ENCODE peak calls at places on chromosomes 2 and 18, in four cellular contexts. M is A549, Q is K562, G is NB4. H is an unnamed sample.

GRCh38 chr18:69853061-69853460 is 94.6 kb downstream of the CD226 start:
- DNase-seq in M (no peak), Q (no peak), G (no peak), H (no peak)

GRCh38 chr18:55236150-55236931 is 277.1 kb upstream of the CCDC68 start:
- DNase-seq in M (no peak), Q (no peak), G (peak), H (no peak)

GRCh38 chr2:8754056-8754790 is 72.4 kb downstream of the ID2 start:
- DNase-seq in M (no peak), Q (no peak), G (no peak), H (no peak)

GRCh38 chr2:38074775-38075435 is 1.0 kb downstream of the CYP1B1 start:
- DNase-seq in M (no peak), Q (no peak), G (peak), H (no peak)

GRCh38 chr2:163541920-163542319 is 193.9 kb downstream of the FIGN start:
- DNase-seq in M (no peak), Q (no peak), G (no peak), H (no peak)

GRCh38 chr2:5474716-5475115 is 217.5 kb upstream of the SOX11 start:
- DNase-seq in M (no peak), Q (no peak), G (no peak), H (no peak)

GRCh38 chr2:55923091-55923977 is at the start of gene EFEMP1:
- DNase-seq in M (peak), Q (no peak), G (no peak), H (no peak)

GRCh38 chr2:229300814-229301213 is 29.7 kb upstream of the PID1 start:
- DNase-seq in M (no peak), Q (no peak), G (no peak), H (no peak)

GRCh38 chr2:231720971-231721640 is 12.8 kb downstream of the PTMA start:
- DNase-seq in M (no peak), Q (no peak), G (peak), H (no peak)

GRCh38 chr2:141728886-141729285 is 401.9 kb downstream of the LRP1B start:
- DNase-seq in M (no peak), Q (no peak), G (no peak), H (no peak)

GRCh38 chr2:141027221-141027620 is 1103.6 kb downstream of the LRP1B start:
- DNase-seq in M (no peak), Q (no peak), G (no peak), H (no peak)

GRCh38 chr2:160909781-160910242 is 250.4 kb upstream of the TANK start:
- DNase-seq in M (no peak), Q (no peak), G (no peak), H (no peak)

GRCh38 chr2:221791840-221792239 is 219.7 kb upstream of the EPHA4 start:
- DNase-seq in M (no peak), Q (no peak), G (no peak), H (no peak)

GRCh38 chr2:223601932-223602676 is at the start of gene SCG2:
- DNase-seq in M (peak), Q (peak), G (peak), H (peak)

GRCh38 chr2:178829299-178829698 is 22.1 kb upstream of the TTN start:
- DNase-seq in M (no peak), Q (no peak), G (no peak), H (no peak)

GRCh38 chr2:149536649-149537048 is 50.9 kb downstream of the MMADHC start:
- DNase-seq in M (no peak), Q (no peak), G (no peak), H (no peak)

GRCh38 chr2:200305797-200306718 is at the start of gene SPATS2L:
- DNase-seq in M (peak), Q (peak), G (peak), H (peak)

GRCh38 chr2:205474746-205475145 is 207.6 kb upstream of the NRP2 start:
- DNase-seq in M (no peak), Q (no peak), G (no peak), H (no peak)

GRCh38 chr2:201546576-201546975 is 95.0 kb downstream of the STRADB start:
- DNase-seq in M (no peak), Q (no peak), G (peak), H (no peak)

GRCh38 chr18:32056613-32057358 is 34.9 kb upstream of the RNF138 start:
- DNase-seq in M (no peak), Q (no peak), G (no peak), H (no peak)

GRCh38 chr2:56337342-56337741 is 153.6 kb downstream of the CCDC85A start:
- DNase-seq in M (no peak), Q (no peak), G (no peak), H (no peak)

GRCh38 chr2:24993797-24994196 is 22.0 kb upstream of the DNAJC27 start:
- DNase-seq in M (no peak), Q (no peak), G (no peak), H (no peak)

DNA sequence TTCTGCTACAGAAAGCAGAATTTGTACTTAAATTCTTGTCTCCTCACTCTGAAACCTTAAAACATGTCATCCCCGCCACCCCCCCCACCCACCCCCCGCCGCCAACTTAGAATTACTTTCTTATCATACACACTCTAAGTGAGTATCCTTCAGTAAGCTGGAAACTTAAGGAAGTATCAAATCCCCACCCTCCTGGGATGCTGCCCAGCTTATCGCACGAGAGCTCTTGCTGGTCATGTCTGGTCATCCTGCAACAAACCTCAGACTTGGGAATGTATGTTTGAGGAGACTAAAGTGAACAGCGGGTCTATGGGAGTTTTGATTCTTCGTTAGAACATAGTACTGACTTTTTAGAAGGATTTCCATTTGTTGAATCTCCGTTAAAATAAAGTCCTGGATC is 203.3 kb downstream of the PTGR3 start:
- DNase-seq in M (no peak), Q (no peak), G (no peak), H (no peak)
- TF ChIP-seq MYC in M (no peak), Q (no peak), G (no peak), H (no peak)

GRCh38 chr2:122077114-122077513 is 321.7 kb downstream of the TSN start:
- DNase-seq in M (no peak), Q (no peak), G (no peak), H (no peak)

GRCh38 chr2:122077771-122078170 is 322.3 kb downstream of the TSN start:
- DNase-seq in M (no peak), Q (no peak), G (no peak), H (no peak)

GRCh38 chr2:122081743-122082142 is 326.3 kb downstream of the TSN start:
- DNase-seq in M (no peak), Q (no peak), G (no peak), H (no peak)

GRCh38 chr2:122079844-122080243 is 324.4 kb downstream of the TSN start:
- DNase-seq in M (no peak), Q (no peak), G (no peak), H (no peak)

GRCh38 chr2:122078451-122078850 is 323.0 kb downstream of the TSN start:
- DNase-seq in M (no peak), Q (no peak), G (no peak), H (no peak)
- TF ChIP-seq MYC in M (no peak), Q (no peak), G (no peak), H (no peak)

GRCh38 chr2:20476950-20477349 is 30.1 kb downstream of the RHOB start:
- DNase-seq in M (no peak), Q (no peak), G (no peak), H (no peak)

GRCh38 chr2:20476481-20476880 is 29.6 kb downstream of the RHOB start:
- DNase-seq in M (no peak), Q (no peak), G (no peak), H (no peak)

GRCh38 chr2:20474757-20475566 is 28.1 kb downstream of the RHOB start:
- DNase-seq in M (no peak), Q (no peak), G (no peak), H (peak)

GRCh38 chr2:20473128-20473527 is 26.3 kb downstream of the RHOB start:
- DNase-seq in M (no peak), Q (no peak), G (no peak), H (no peak)

DNA sequence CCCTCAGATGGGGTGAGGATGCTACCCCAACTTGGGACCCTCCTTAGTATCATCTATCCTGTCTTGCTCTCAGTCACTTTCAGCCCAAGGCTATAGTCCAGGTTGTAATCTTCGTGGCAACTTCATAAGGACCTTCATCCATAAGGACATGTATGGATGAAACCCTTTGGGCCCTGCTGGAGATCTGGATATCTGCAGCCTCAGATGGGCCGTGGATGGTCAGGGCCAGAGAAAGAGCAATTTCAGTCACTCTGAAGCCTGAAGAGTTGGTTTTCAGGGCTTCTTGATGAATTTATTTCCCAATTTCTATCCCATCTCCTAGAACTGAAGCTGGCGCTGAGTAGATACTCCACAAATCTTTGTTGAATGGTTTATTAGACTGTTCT is 28.7 kb downstream of the RHOB start:
- DNase-seq in M (no peak), Q (no peak), G (no peak), H (no peak)
- TF ChIP-seq MYC in M (no peak), Q (no peak), G (no peak), H (no peak)

GRCh38 chr18:56748698-56749268 is 97.6 kb downstream of the WDR7 start:
- DNase-seq in M (peak), Q (peak), G (peak), H (peak)
- TF ChIP-seq MYC in M (no peak), Q (no peak), G (no peak), H (no peak)

GRCh38 chr2:212135739-212136138 is 402.9 kb downstream of the ERBB4 start:
- DNase-seq in M (no peak), Q (no peak), G (no peak), H (no peak)
- TF ChIP-seq MYC in M (no peak), Q (no peak), G (no peak), H (no peak)

H was measured in HepG2.